ENCODE peak calls at places on chromosomes 12 and 14, in four cellular contexts. One of them, this sample, is unnamed.

GRCh38 chr12:54220092-54220557 is 31.3 kb upstream of the SMUG1 start:
- DNase-seq in uterus: peak; percentile 71
- DNase-seq in Right ventricle myocardium superior: peak; percentile 65
- DNase-seq in stimulated activated effector memory CD8-positive, alpha-beta T cell treated with anti-CD3 and anti-CD28 coated beads, Interleukin-12 subunit alpha, Interleukin-12 subunit beta, amount 100 ng/mL, for 72 hours: peak; percentile 88
- DNase-seq in this sample: no peak

GRCh38 chr12:89101440-89101839 is 250.9 kb downstream of the DUSP6 start:
- DNase-seq in uterus: no peak
- DNase-seq in Right ventricle myocardium superior: no peak
- DNase-seq in stimulated activated effector memory CD8-positive, alpha-beta T cell treated with anti-CD3 and anti-CD28 coated beads, Interleukin-12 subunit alpha, Interleukin-12 subunit beta, amount 100 ng/mL, for 72 hours: no peak
- DNase-seq in this sample: no peak

GRCh38 chr12:14367097-14367661 is 1.7 kb downstream of the ATF7IP start:
- DNase-seq in uterus: no peak
- DNase-seq in Right ventricle myocardium superior: no peak
- DNase-seq in stimulated activated effector memory CD8-positive, alpha-beta T cell treated with anti-CD3 and anti-CD28 coated beads, Interleukin-12 subunit alpha, Interleukin-12 subunit beta, amount 100 ng/mL, for 72 hours: no peak
- DNase-seq in this sample: no peak

GRCh38 chr12:1800646-1801284 is 19.6 kb upstream of the LRTM2 start:
- DNase-seq in uterus: peak; percentile 49
- DNase-seq in Right ventricle myocardium superior: no peak
- DNase-seq in stimulated activated effector memory CD8-positive, alpha-beta T cell treated with anti-CD3 and anti-CD28 coated beads, Interleukin-12 subunit alpha, Interleukin-12 subunit beta, amount 100 ng/mL, for 72 hours: peak; percentile 62
- DNase-seq in this sample: peak; percentile 56

GRCh38 chr14:74346341-74346740 is 1.9 kb upstream of the VRTN start:
- DNase-seq in uterus: no peak
- DNase-seq in Right ventricle myocardium superior: no peak
- DNase-seq in stimulated activated effector memory CD8-positive, alpha-beta T cell treated with anti-CD3 and anti-CD28 coated beads, Interleukin-12 subunit alpha, Interleukin-12 subunit beta, amount 100 ng/mL, for 72 hours: no peak
- DNase-seq in this sample: no peak

GRCh38 chr12:25052191-25053020 is 103.5 kb upstream of the BCAT1 start:
- DNase-seq in uterus: no peak
- DNase-seq in Right ventricle myocardium superior: no peak
- DNase-seq in stimulated activated effector memory CD8-positive, alpha-beta T cell treated with anti-CD3 and anti-CD28 coated beads, Interleukin-12 subunit alpha, Interleukin-12 subunit beta, amount 100 ng/mL, for 72 hours: peak; percentile 81
- DNase-seq in this sample: no peak

GRCh38 chr12:45969084-45969483 is 21.3 kb downstream of the SCAF11 start:
- DNase-seq in uterus: no peak
- DNase-seq in Right ventricle myocardium superior: no peak
- DNase-seq in stimulated activated effector memory CD8-positive, alpha-beta T cell treated with anti-CD3 and anti-CD28 coated beads, Interleukin-12 subunit alpha, Interleukin-12 subunit beta, amount 100 ng/mL, for 72 hours: no peak
- DNase-seq in this sample: no peak

GRCh38 chr14:77123381-77124344 is 17.9 kb downstream of the ZDHHC22 start:
- DNase-seq in uterus: no peak
- DNase-seq in Right ventricle myocardium superior: peak; percentile 69
- DNase-seq in stimulated activated effector memory CD8-positive, alpha-beta T cell treated with anti-CD3 and anti-CD28 coated beads, Interleukin-12 subunit alpha, Interleukin-12 subunit beta, amount 100 ng/mL, for 72 hours: no peak
- DNase-seq in this sample: no peak

GRCh38 chr12:124326104-124326503 is 31.2 kb downstream of the RFLNA start:
- DNase-seq in uterus: no peak
- DNase-seq in Right ventricle myocardium superior: no peak
- DNase-seq in stimulated activated effector memory CD8-positive, alpha-beta T cell treated with anti-CD3 and anti-CD28 coated beads, Interleukin-12 subunit alpha, Interleukin-12 subunit beta, amount 100 ng/mL, for 72 hours: no peak
- DNase-seq in this sample: no peak

GRCh38 chr14:102541771-102542170 is 32.2 kb upstream of the ANKRD9 start:
- DNase-seq in uterus: no peak
- DNase-seq in Right ventricle myocardium superior: no peak
- DNase-seq in stimulated activated effector memory CD8-positive, alpha-beta T cell treated with anti-CD3 and anti-CD28 coated beads, Interleukin-12 subunit alpha, Interleukin-12 subunit beta, amount 100 ng/mL, for 72 hours: no peak
- DNase-seq in this sample: no peak

GRCh38 chr12:64826234-64826633 is 1.8 kb downstream of the TBC1D30 start:
- DNase-seq in uterus: peak; percentile 28
- DNase-seq in Right ventricle myocardium superior: peak; percentile 67
- DNase-seq in stimulated activated effector memory CD8-positive, alpha-beta T cell treated with anti-CD3 and anti-CD28 coated beads, Interleukin-12 subunit alpha, Interleukin-12 subunit beta, amount 100 ng/mL, for 72 hours: peak; percentile 58
- DNase-seq in this sample: no peak

GRCh38 chr12:63844391-63845341 is at the start of gene SRGAP1:
- DNase-seq in uterus: peak; percentile 74
- DNase-seq in Right ventricle myocardium superior: peak; percentile 84
- DNase-seq in stimulated activated effector memory CD8-positive, alpha-beta T cell treated with anti-CD3 and anti-CD28 coated beads, Interleukin-12 subunit alpha, Interleukin-12 subunit beta, amount 100 ng/mL, for 72 hours: no peak
- DNase-seq in this sample: no peak

GRCh38 chr12:40099423-40099853 is 6.4 kb downstream of the SLC2A13 start:
- DNase-seq in uterus: no peak
- DNase-seq in Right ventricle myocardium superior: no peak
- DNase-seq in stimulated activated effector memory CD8-positive, alpha-beta T cell treated with anti-CD3 and anti-CD28 coated beads, Interleukin-12 subunit alpha, Interleukin-12 subunit beta, amount 100 ng/mL, for 72 hours: no peak
- DNase-seq in this sample: no peak

GRCh38 chr12:1927751-1928351 is 9.4 kb upstream of the CACNA2D4 start:
- DNase-seq in uterus: peak; percentile 13
- DNase-seq in Right ventricle myocardium superior: peak; percentile 86
- DNase-seq in stimulated activated effector memory CD8-positive, alpha-beta T cell treated with anti-CD3 and anti-CD28 coated beads, Interleukin-12 subunit alpha, Interleukin-12 subunit beta, amount 100 ng/mL, for 72 hours: no peak
- DNase-seq in this sample: no peak

GRCh38 chr12:72684491-72684890 is 412.3 kb downstream of the TRHDE start:
- DNase-seq in uterus: no peak
- DNase-seq in Right ventricle myocardium superior: no peak
- DNase-seq in stimulated activated effector memory CD8-positive, alpha-beta T cell treated with anti-CD3 and anti-CD28 coated beads, Interleukin-12 subunit alpha, Interleukin-12 subunit beta, amount 100 ng/mL, for 72 hours: no peak
- DNase-seq in this sample: no peak

GRCh38 chr14:50308363-50308762 is 3.7 kb downstream of the L2HGDH start:
- DNase-seq in uterus: no peak
- DNase-seq in Right ventricle myocardium superior: no peak
- DNase-seq in stimulated activated effector memory CD8-positive, alpha-beta T cell treated with anti-CD3 and anti-CD28 coated beads, Interleukin-12 subunit alpha, Interleukin-12 subunit beta, amount 100 ng/mL, for 72 hours: no peak
- DNase-seq in this sample: no peak

GRCh38 chr12:5377997-5378596 is 53.8 kb upstream of the NTF3 start:
- DNase-seq in uterus: peak; percentile 65
- DNase-seq in Right ventricle myocardium superior: no peak
- DNase-seq in stimulated activated effector memory CD8-positive, alpha-beta T cell treated with anti-CD3 and anti-CD28 coated beads, Interleukin-12 subunit alpha, Interleukin-12 subunit beta, amount 100 ng/mL, for 72 hours: no peak
- DNase-seq in this sample: no peak

GRCh38 chr12:88953029-88953586 is 372.8 kb upstream of the KITLG start:
- DNase-seq in uterus: no peak
- DNase-seq in Right ventricle myocardium superior: no peak
- DNase-seq in stimulated activated effector memory CD8-positive, alpha-beta T cell treated with anti-CD3 and anti-CD28 coated beads, Interleukin-12 subunit alpha, Interleukin-12 subunit beta, amount 100 ng/mL, for 72 hours: no peak
- DNase-seq in this sample: no peak

GRCh38 chr12:124861898-124862676 is 1.6 kb downstream of the SCARB1 start:
- DNase-seq in uterus: no peak
- DNase-seq in Right ventricle myocardium superior: no peak
- DNase-seq in stimulated activated effector memory CD8-positive, alpha-beta T cell treated with anti-CD3 and anti-CD28 coated beads, Interleukin-12 subunit alpha, Interleukin-12 subunit beta, amount 100 ng/mL, for 72 hours: peak; percentile 55
- DNase-seq in this sample: no peak

GRCh38 chr12:106288510-106289195 is 13.9 kb upstream of the TCP11L2 start:
- DNase-seq in uterus: no peak
- DNase-seq in Right ventricle myocardium superior: no peak
- DNase-seq in stimulated activated effector memory CD8-positive, alpha-beta T cell treated with anti-CD3 and anti-CD28 coated beads, Interleukin-12 subunit alpha, Interleukin-12 subunit beta, amount 100 ng/mL, for 72 hours: no peak
- DNase-seq in this sample: no peak

GRCh38 chr14:100376751-100377171 is 53.6 kb downstream of the SLC25A47 start:
- DNase-seq in uterus: no peak
- DNase-seq in Right ventricle myocardium superior: no peak
- DNase-seq in stimulated activated effector memory CD8-positive, alpha-beta T cell treated with anti-CD3 and anti-CD28 coated beads, Interleukin-12 subunit alpha, Interleukin-12 subunit beta, amount 100 ng/mL, for 72 hours: no peak
- DNase-seq in this sample: no peak

GRCh38 chr12:105813201-105813600 is 325.6 kb downstream of the NUAK1 start:
- DNase-seq in uterus: no peak
- DNase-seq in Right ventricle myocardium superior: no peak
- DNase-seq in stimulated activated effector memory CD8-positive, alpha-beta T cell treated with anti-CD3 and anti-CD28 coated beads, Interleukin-12 subunit alpha, Interleukin-12 subunit beta, amount 100 ng/mL, for 72 hours: no peak
- DNase-seq in this sample: no peak

GRCh38 chr14:104286496-104286895 is 148.1 kb downstream of the KIF26A start:
- DNase-seq in uterus: no peak
- DNase-seq in Right ventricle myocardium superior: no peak
- DNase-seq in stimulated activated effector memory CD8-positive, alpha-beta T cell treated with anti-CD3 and anti-CD28 coated beads, Interleukin-12 subunit alpha, Interleukin-12 subunit beta, amount 100 ng/mL, for 72 hours: no peak
- DNase-seq in this sample: no peak

GRCh38 chr14:105532735-105533141 is 6.4 kb downstream of the TMEM121 start:
- DNase-seq in uterus: no peak
- DNase-seq in Right ventricle myocardium superior: no peak
- DNase-seq in stimulated activated effector memory CD8-positive, alpha-beta T cell treated with anti-CD3 and anti-CD28 coated beads, Interleukin-12 subunit alpha, Interleukin-12 subunit beta, amount 100 ng/mL, for 72 hours: no peak
- DNase-seq in this sample: peak; percentile 76

GRCh38 chr12:85575115-85576096 is 260.8 kb downstream of the RASSF9 start:
- DNase-seq in uterus: peak; percentile 27
- DNase-seq in Right ventricle myocardium superior: no peak
- DNase-seq in stimulated activated effector memory CD8-positive, alpha-beta T cell treated with anti-CD3 and anti-CD28 coated beads, Interleukin-12 subunit alpha, Interleukin-12 subunit beta, amount 100 ng/mL, for 72 hours: no peak
- DNase-seq in this sample: no peak

GRCh38 chr12:401235-402126 is at the start of gene CCDC77:
- DNase-seq in uterus: peak; percentile 90
- DNase-seq in Right ventricle myocardium superior: peak; percentile 93
- DNase-seq in stimulated activated effector memory CD8-positive, alpha-beta T cell treated with anti-CD3 and anti-CD28 coated beads, Interleukin-12 subunit alpha, Interleukin-12 subunit beta, amount 100 ng/mL, for 72 hours: peak; percentile 99
- DNase-seq in this sample: peak; percentile 71

GRCh38 chr12:25135531-25136154 is 59.3 kb downstream of the DNAI7 start:
- DNase-seq in uterus: no peak
- DNase-seq in Right ventricle myocardium superior: no peak
- DNase-seq in stimulated activated effector memory CD8-positive, alpha-beta T cell treated with anti-CD3 and anti-CD28 coated beads, Interleukin-12 subunit alpha, Interleukin-12 subunit beta, amount 100 ng/mL, for 72 hours: no peak
- DNase-seq in this sample: no peak

GRCh38 chr14:75267141-75267601 is 11.5 kb upstream of the FOS start:
- DNase-seq in uterus: no peak
- DNase-seq in Right ventricle myocardium superior: no peak
- DNase-seq in stimulated activated effector memory CD8-positive, alpha-beta T cell treated with anti-CD3 and anti-CD28 coated beads, Interleukin-12 subunit alpha, Interleukin-12 subunit beta, amount 100 ng/mL, for 72 hours: no peak
- DNase-seq in this sample: no peak

GRCh38 chr12:32051511-32052299 is 54.9 kb upstream of the BICD1 start:
- DNase-seq in uterus: peak; percentile 68
- DNase-seq in Right ventricle myocardium superior: no peak
- DNase-seq in stimulated activated effector memory CD8-positive, alpha-beta T cell treated with anti-CD3 and anti-CD28 coated beads, Interleukin-12 subunit alpha, Interleukin-12 subunit beta, amount 100 ng/mL, for 72 hours: no peak
- DNase-seq in this sample: no peak

GRCh38 chr14:57403521-57403864 is 13.1 kb downstream of the NAA30 start:
- DNase-seq in uterus: no peak
- DNase-seq in Right ventricle myocardium superior: no peak
- DNase-seq in stimulated activated effector memory CD8-positive, alpha-beta T cell treated with anti-CD3 and anti-CD28 coated beads, Interleukin-12 subunit alpha, Interleukin-12 subunit beta, amount 100 ng/mL, for 72 hours: no peak
- DNase-seq in this sample: no peak

GRCh38 chr12:106739318-106739717 is 35.2 kb upstream of the RIC8B start:
- DNase-seq in uterus: no peak
- DNase-seq in Right ventricle myocardium superior: no peak
- DNase-seq in stimulated activated effector memory CD8-positive, alpha-beta T cell treated with anti-CD3 and anti-CD28 coated beads, Interleukin-12 subunit alpha, Interleukin-12 subunit beta, amount 100 ng/mL, for 72 hours: no peak
- DNase-seq in this sample: no peak

GRCh38 chr14:105420141-105420975 is 731 bp downstream of the MTA1 start:
- DNase-seq in uterus: no peak
- DNase-seq in Right ventricle myocardium superior: no peak
- DNase-seq in stimulated activated effector memory CD8-positive, alpha-beta T cell treated with anti-CD3 and anti-CD28 coated beads, Interleukin-12 subunit alpha, Interleukin-12 subunit beta, amount 100 ng/mL, for 72 hours: no peak
- DNase-seq in this sample: peak; percentile 63

GRCh38 chr12:47722926-47723631 is 2.2 kb downstream of the ENDOU start:
- DNase-seq in uterus: no peak
- DNase-seq in Right ventricle myocardium superior: no peak
- DNase-seq in stimulated activated effector memory CD8-positive, alpha-beta T cell treated with anti-CD3 and anti-CD28 coated beads, Interleukin-12 subunit alpha, Interleukin-12 subunit beta, amount 100 ng/mL, for 72 hours: no peak
- DNase-seq in this sample: no peak